ENCODE peak calls at places on chromosome 9, in four cellular contexts. L is A549, O is K562, Q is WTC11. F is an unnamed sample.

GRCh38 chr9:18459958-18460584 is 13.9 kb upstream of the ADAMTSL1 start:
- DNase-seq in L (no peak), O (no peak), Q (no peak), F (no peak)

GRCh38 chr9:113682297-113682771 is 193.8 kb upstream of the ZNF618 start:
- DNase-seq in L (peak), O (peak), Q (peak), F (peak)

GRCh38 chr9:113646946-113647914 is 183.7 kb downstream of the RGS3 start:
- DNase-seq in L (no peak), O (no peak), Q (no peak), F (no peak)

GRCh38 chr9:91044354-91044753 is 242.7 kb downstream of the SYK start:
- DNase-seq in L (no peak), O (no peak), Q (no peak), F (no peak)

GRCh38 chr9:113634597-113635515 is 171.3 kb downstream of the RGS3 start:
- DNase-seq in L (no peak), O (no peak), Q (peak), F (peak)

GRCh38 chr9:120265791-120266190 is 314.2 kb downstream of the CDK5RAP2 start:
- DNase-seq in L (no peak), O (no peak), Q (no peak), F (no peak)

GRCh38 chr9:128007566-128008138 is 26.9 kb upstream of the EEIG1 start:
- DNase-seq in L (no peak), O (peak), Q (no peak), F (peak)

GRCh38 chr9:13209498-13209897 is 70.0 kb downstream of the MPDZ start:
- DNase-seq in L (no peak), O (no peak), Q (no peak), F (no peak)

GRCh38 chr9:78663367-78663766 is 366.4 kb downstream of the PSAT1 start:
- DNase-seq in L (no peak), O (no peak), Q (no peak), F (no peak)

GRCh38 chr9:34547960-34548603 is 25.3 kb upstream of the ENHO start:
- DNase-seq in L (peak), O (peak), Q (peak), F (peak)

GRCh38 chr9:134792627-134793026 is 88.0 kb upstream of the FCN2 start:
- DNase-seq in L (no peak), O (no peak), Q (no peak), F (no peak)

GRCh38 chr9:76166436-76166959 is 227.7 kb downstream of the RFK start:
- DNase-seq in L (no peak), O (no peak), Q (no peak), F (no peak)

GRCh38 chr9:18891946-18892670 is 140.9 kb downstream of the SAXO1 start:
- DNase-seq in L (no peak), O (no peak), Q (no peak), F (no peak)

GRCh38 chr9:132937463-132937901 is 6.9 kb downstream of the TSC1 start:
- DNase-seq in L (no peak), O (no peak), Q (no peak), F (no peak)

GRCh38 chr9:34540826-34541225 is 18.0 kb upstream of the ENHO start:
- DNase-seq in L (no peak), O (no peak), Q (no peak), F (no peak)

GRCh38 chr9:137366445-137366810 is 56.5 kb downstream of the EXD3 start:
- DNase-seq in L (no peak), O (no peak), Q (peak), F (no peak)

GRCh38 chr9:98248737-98249474 is 6.5 kb downstream of the TBC1D2 start:
- DNase-seq in L (no peak), O (peak), Q (no peak), F (no peak)

DNA sequence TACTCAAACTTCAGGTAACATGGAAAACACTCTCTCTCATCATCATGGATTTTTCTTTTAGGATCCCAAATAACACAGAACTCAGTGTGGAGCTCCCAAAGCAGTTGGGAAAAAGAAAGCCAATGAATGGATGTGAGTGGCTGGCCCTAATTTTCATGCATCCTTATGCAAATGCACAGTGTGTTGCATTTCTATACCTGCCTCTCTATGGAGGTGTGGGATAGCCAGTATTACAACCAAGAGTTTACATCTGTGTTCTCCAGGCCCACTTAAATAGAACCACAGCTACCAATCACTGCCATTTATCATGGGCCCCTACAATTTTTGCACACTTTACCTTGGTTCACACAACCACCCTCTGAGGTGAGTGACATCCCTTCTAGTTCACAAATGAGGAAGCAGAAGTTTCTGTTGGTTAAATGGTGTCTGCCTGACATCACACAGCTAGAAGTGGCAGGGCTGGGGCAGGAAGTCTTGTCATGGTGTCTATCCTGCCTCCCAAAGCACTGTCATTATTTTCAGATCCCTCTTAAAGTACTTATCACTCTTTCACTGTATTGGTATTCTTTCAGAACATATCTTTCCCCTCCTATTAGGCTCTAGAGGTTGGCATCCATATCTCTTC is 17.3 kb downstream of the MAMDC2 start:
- DNase-seq in L (no peak), O (no peak), Q (no peak), F (no peak)
- TF ChIP-seq HMGXB4 in L (no peak), O (no peak), Q (no peak), F (no peak)

DNA sequence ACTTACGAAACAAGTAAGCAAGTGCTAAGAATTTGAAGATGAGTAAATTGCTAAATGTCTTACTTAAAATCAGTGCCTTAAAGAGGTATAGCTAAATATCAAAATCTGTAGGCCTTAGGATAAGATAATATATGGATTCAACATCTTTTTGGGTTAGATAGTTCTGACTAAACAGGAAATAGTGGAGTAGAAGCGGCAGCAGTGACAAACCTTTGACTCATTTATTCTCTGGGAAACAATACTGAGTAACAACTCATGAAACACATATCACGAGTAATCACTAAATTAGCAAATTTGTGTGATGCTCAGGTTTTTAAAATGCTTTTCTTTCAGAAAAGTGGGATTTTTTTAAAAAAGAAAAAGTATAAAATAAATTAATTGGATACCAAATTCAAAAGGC is 762.1 kb upstream of the TYRP1 start:
- DNase-seq in L (no peak), O (no peak), Q (no peak), F (no peak)
- TF ChIP-seq HMGXB4 in L (no peak), O (no peak), Q (no peak), F (no peak)

GRCh38 chr9:124323904-124324303 is 66.2 kb downstream of the NEK6 start:
- DNase-seq in L (no peak), O (no peak), Q (no peak), F (no peak)

GRCh38 chr9:124327488-124327887 is 69.7 kb downstream of the NEK6 start:
- DNase-seq in L (no peak), O (no peak), Q (no peak), F (no peak)

GRCh38 chr9:124326378-124326777 is 68.6 kb downstream of the NEK6 start:
- DNase-seq in L (no peak), O (no peak), Q (no peak), F (no peak)

GRCh38 chr9:124328285-124328684 is 70.5 kb downstream of the NEK6 start:
- DNase-seq in L (no peak), O (no peak), Q (no peak), F (no peak)

DNA sequence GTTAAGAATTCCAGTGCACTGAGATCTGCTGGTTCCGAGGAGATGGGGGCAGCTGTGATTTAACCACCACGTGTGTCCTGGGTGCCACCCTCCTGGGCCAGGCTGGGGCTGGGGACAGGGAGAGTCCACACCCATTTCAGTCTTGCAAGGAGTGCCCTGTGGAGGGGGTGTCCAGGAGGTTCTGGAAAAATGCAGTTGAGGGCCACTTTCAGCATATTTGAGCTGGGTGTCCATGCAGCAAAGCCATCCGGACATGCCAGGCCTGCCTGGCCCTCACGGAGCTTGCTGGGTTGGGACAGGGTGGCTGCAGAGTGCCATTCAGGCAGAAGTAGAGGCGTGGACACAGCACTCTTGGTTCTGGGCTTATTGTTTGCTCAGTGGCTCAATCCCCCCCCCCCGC is 68.1 kb downstream of the NEK6 start:
- DNase-seq in L (no peak), O (no peak), Q (no peak), F (no peak)
- TF ChIP-seq HMGXB4 in L (no peak), O (no peak), Q (no peak), F (no peak)

GRCh38 chr9:130593020-130593419 is 13.6 kb downstream of the FUBP3 start:
- DNase-seq in L (no peak), O (no peak), Q (no peak), F (no peak)

GRCh38 chr9:130601100-130601499 is 21.7 kb downstream of the FUBP3 start:
- DNase-seq in L (no peak), O (no peak), Q (no peak), F (peak)

GRCh38 chr9:130599625-130600024 is 20.2 kb downstream of the FUBP3 start:
- DNase-seq in L (no peak), O (no peak), Q (peak), F (no peak)

GRCh38 chr9:130597228-130597627 is 17.9 kb downstream of the FUBP3 start:
- DNase-seq in L (no peak), O (no peak), Q (no peak), F (peak)

DNA sequence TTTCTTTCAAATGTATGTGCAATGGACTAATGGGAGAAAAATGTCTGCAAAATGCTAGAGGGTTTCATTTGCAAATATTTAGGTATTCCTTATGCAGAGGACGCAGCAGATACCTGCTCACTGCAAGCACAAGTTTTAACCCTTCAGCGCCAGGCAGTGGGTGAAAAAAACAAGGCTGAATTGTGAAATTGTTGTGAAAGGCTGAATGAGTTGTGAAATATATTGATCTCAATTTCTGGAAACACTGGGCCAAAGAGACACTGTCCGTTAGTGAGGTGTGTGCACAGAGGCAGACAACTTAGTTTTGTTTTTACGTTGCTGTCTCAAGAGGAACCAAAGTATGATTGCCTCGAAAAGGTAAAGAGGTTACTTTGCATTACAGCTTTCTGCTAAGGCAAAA is 18.8 kb downstream of the FUBP3 start:
- DNase-seq in L (no peak), O (no peak), Q (no peak), F (peak)
- TF ChIP-seq HMGXB4 in L (no peak), O (no peak), Q (no peak), F (no peak)

GRCh38 chr9:124684140-124684539 is 87.0 kb downstream of the NR6A1 start:
- DNase-seq in L (no peak), O (no peak), Q (no peak), F (no peak)
- TF ChIP-seq HMGXB4 in L (no peak), O (no peak), Q (no peak), F (no peak)

GRCh38 chr9:37952731-37953130 is 48.8 kb upstream of the SLC25A51 start:
- DNase-seq in L (peak), O (no peak), Q (no peak), F (no peak)
- TF ChIP-seq HMGXB4 in L (no peak), O (no peak), Q (no peak), F (no peak)

GRCh38 chr9:116087246-116087645 is 66.3 kb upstream of the PAPPA start:
- DNase-seq in L (peak), O (no peak), Q (no peak), F (no peak)
- TF ChIP-seq HMGXB4 in L (no peak), O (no peak), Q (no peak), F (no peak)

DNA sequence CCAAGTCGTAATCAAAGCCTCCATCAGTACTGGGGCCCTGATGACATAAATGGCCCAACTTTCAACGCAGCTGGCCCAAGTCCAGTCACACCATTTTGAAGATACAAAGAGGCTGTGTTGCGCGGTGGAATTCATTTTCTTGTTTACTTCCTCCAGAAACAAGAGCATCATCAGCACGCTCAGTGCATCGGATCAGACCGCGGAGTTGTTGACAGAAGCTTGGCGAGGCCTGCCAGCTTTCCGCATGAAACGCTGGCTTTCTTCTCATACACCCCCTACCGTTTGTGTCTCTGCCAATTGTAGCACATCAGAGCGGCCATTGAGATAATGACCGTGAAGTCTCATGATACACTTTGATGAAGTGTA is 101.7 kb upstream of the SPATA31D4 start:
- DNase-seq in L (no peak), O (no peak), Q (no peak), F (no peak)
- TF ChIP-seq HMGXB4 in L (no peak), O (no peak), Q (no peak), F (no peak)

DNA sequence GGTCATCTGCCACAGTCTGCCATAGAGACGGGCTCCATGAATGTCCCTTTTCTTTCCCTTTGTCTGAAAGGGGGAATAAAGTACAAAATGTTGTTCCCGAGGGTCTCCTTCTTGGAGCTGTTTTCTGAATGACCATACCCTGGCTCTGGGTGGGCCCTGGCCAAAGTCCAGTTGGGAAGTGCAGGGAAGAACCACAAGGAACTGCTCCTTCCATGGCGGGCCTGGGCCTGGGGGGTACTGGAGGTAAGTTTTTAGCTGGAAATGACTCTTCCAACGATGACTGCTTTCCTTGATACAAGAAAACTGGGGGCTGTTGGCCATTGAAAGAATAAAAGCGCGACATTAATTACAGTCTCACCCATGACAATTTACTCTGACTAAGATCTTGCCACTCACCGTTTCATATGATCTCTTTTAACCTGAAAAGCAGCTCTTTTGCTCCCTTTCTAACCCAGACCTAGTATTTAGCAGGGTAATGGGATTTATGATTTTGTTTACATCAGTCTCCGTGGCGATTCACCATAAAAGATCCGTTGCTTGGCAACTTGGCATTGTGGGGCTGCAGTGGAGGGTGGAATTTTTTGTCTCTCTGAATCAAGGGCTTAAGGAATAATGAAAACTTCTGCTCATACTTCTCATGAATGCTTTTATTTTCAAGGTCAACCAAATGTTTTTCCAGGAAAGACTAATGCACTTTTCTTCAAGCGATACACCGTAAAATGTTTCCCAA is 89.2 kb upstream of the PTCH1 start:
- DNase-seq in L (no peak), O (no peak), Q (no peak), F (no peak)
- TF ChIP-seq HMGXB4 in L (no peak), O (no peak), Q (no peak), F (no peak)

GRCh38 chr9:88660611-88661010 is 125.6 kb downstream of the NXNL2 start:
- DNase-seq in L (no peak), O (peak), Q (peak), F (peak)
- TF ChIP-seq HMGXB4 in L (no peak), O (no peak), Q (no peak), F (no peak)

F was measured in HepG2.